ENCODE peak calls at places on chromosomes 1 and 21, in four cellular contexts. D, B, U and F are unnamed samples.

GRCh38 chr21:33058468-33059318 is 11.2 kb upstream of the OLIG1 start:
- DNase-seq in D (no peak), B (no peak), U (no peak), F (no peak)

GRCh38 chr1:206866062-206866461 is 639 bp downstream of the IL20 start:
- DNase-seq in D (no peak), B (no peak), U (no peak), F (no peak)

GRCh38 chr1:243447342-243447741 is 191.5 kb downstream of the SDCCAG8 start:
- DNase-seq in B (no peak), U (no peak), D (no peak), F (peak; percentile 17)

GRCh38 chr1:234998174-234998741 is 130.4 kb downstream of the TOMM20 start:
- DNase-seq in U (peak; percentile 74), B (peak; percentile 79), D (no peak), F (peak; percentile 77)

GRCh38 chr1:46370214-46370633 is 23.9 kb upstream of the FAAH start:
- DNase-seq in B (no peak), U (no peak), D (no peak), F (no peak)

GRCh38 chr1:177351361-177352108 is 180.8 kb downstream of the BRINP2 start:
- DNase-seq in B (no peak), U (peak; percentile 19), D (no peak), F (peak; percentile 31)

GRCh38 chr1:117336087-117336817 is 31.0 kb upstream of the MAN1A2 start:
- DNase-seq in U (no peak), B (no peak), D (no peak), F (peak; percentile 72)

GRCh38 chr1:55519937-55520683 is 304.9 kb upstream of the USP24 start:
- DNase-seq in D (no peak), U (no peak), B (no peak), F (no peak)

GRCh38 chr1:26391450-26391849 is 18.9 kb upstream of the ZNF683 start:
- DNase-seq in B (peak; percentile 60), D (no peak), U (peak; percentile 75), F (no peak)

GRCh38 chr1:60510162-60510561 is 436.6 kb upstream of the C1orf87 start:
- DNase-seq in B (no peak), U (no peak), D (no peak), F (no peak)

GRCh38 chr1:9302745-9303524 is 10.2 kb downstream of the SPSB1 start:
- DNase-seq in D (no peak), U (no peak), B (no peak), F (peak; percentile 74)

GRCh38 chr21:29704719-29705118 is 235.1 kb downstream of the GRIK1 start:
- DNase-seq in B (no peak), D (no peak), U (no peak), F (no peak)

GRCh38 chr1:243523766-243524165 is 267.9 kb downstream of the SDCCAG8 start:
- DNase-seq in D (no peak), U (no peak), B (no peak), F (peak; percentile 68)

GRCh38 chr21:44199448-44199847 is 41.3 kb downstream of the ICOSLG start:
- DNase-seq in U (peak; percentile 44), B (peak; percentile 68), D (no peak), F (no peak)

GRCh38 chr1:235864965-235865525 is 1.7 kb downstream of the LYST start:
- DNase-seq in U (no peak), D (no peak), B (no peak), F (no peak)

GRCh38 chr1:185929759-185930158 is 195.6 kb downstream of the HMCN1 start:
- DNase-seq in B (no peak), U (no peak), D (no peak), F (peak; percentile 21)

GRCh38 chr1:29698033-29698432 is 461.7 kb downstream of the PTPRU start:
- DNase-seq in U (peak; percentile 86), B (peak; percentile 83), D (no peak), F (no peak)

GRCh38 chr1:56360021-56360420 is 219.3 kb downstream of the PLPP3 start:
- DNase-seq in B (no peak), U (no peak), D (no peak), F (no peak)

GRCh38 chr1:159799446-159799985 is 2.6 kb upstream of the FCRL6 start:
- DNase-seq in B (no peak), D (no peak), U (no peak), F (peak; percentile 69)

GRCh38 chr1:69055223-69055622 is 512.5 kb upstream of the LRRC7 start:
- DNase-seq in B (no peak), D (no peak), U (no peak), F (no peak)

GRCh38 chr1:228314315-228314657 is 92.3 kb downstream of the TRIM11 start:
- DNase-seq in B (no peak), D (no peak), U (no peak), F (no peak)

GRCh38 chr1:165873481-165873880 is 46.1 kb downstream of the UCK2 start:
- DNase-seq in U (no peak), B (no peak), D (no peak), F (no peak)

GRCh38 chr1:165875604-165876003 is 48.2 kb downstream of the UCK2 start:
- DNase-seq in U (no peak), D (no peak), B (no peak), F (no peak)

GRCh38 chr1:165876121-165876520 is 48.7 kb downstream of the UCK2 start:
- DNase-seq in U (no peak), B (no peak), D (no peak), F (no peak)

GRCh38 chr1:165875171-165875570 is 47.8 kb downstream of the UCK2 start:
- DNase-seq in B (no peak), U (no peak), D (no peak), F (no peak)

GRCh38 chr1:165874643-165875042 is 47.2 kb downstream of the UCK2 start:
- DNase-seq in D (no peak), B (no peak), U (no peak), F (no peak)
- H3K79me2 ChIP-seq in D (peaks cover 9% of the 10 kb centered on the region), B (peaks cover 52% of the 10 kb centered on the region), U (peaks cover 74% of the 10 kb centered on the region), F (no peaks in the 10 kb centered on the region)

GRCh38 chr1:6358757-6359567 is 34.6 kb downstream of the ACOT7 start:
- DNase-seq in D (no peak), B (no peak), U (peak; percentile 71), F (no peak)
- H2BK5ac ChIP-seq in D (peak overlapping the region; percentile 35), B (no peak overlapping the region), U (no peak overlapping the region), F (no peak overlapping the region)

DNA sequence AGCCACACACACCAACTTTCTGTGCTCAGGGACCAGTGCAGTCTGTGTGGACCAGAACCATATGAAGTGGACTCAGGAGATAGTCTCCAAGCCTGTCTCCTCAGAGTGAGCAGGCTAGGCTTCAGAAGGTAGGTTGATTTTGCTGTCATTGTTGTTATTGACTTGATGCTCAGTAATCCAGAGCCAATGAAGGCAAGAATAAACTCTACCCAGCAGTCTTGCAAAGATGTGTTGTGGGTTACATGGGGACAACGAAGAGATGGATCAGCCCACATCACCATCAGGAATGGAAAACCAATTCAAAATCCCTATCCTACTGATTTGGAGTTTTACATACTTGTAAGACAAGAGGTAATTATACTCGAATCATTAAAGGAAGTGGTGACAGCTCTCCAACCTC is 37.4 kb downstream of the PHC2 start:
- DNase-seq in D (no peak), B (no peak), U (no peak), F (no peak)
- H3K79me2 ChIP-seq in D (no peaks in the 10 kb centered on the region), B (no peaks in the 10 kb centered on the region), U (no peaks in the 10 kb centered on the region), F (no peaks in the 10 kb centered on the region)

DNA sequence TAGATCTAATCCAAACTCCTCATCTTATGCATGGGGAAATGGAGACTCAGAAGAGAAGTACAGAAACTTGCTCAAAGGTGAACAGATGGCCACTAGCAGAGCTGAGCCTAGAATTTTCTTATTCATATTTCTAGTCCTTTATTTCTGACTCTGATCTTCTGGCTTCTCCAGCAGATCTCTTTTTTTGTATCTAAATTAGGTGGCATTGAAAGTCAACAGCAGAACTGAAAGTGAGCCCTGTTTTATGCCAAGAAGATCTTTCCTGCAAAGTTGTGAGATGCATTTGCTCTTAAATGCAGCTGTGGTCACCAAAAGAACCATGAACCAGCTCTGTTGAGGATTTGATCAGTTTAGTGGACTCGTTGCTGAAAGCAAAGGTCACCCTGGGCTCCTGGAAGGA is 75.5 kb downstream of the KAZN start:
- DNase-seq in D (no peak), B (no peak), U (no peak), F (no peak)
- H2BK5ac ChIP-seq in D (no peak overlapping the region), B (no peak overlapping the region), U (no peak overlapping the region), F (no peak overlapping the region)

DNA sequence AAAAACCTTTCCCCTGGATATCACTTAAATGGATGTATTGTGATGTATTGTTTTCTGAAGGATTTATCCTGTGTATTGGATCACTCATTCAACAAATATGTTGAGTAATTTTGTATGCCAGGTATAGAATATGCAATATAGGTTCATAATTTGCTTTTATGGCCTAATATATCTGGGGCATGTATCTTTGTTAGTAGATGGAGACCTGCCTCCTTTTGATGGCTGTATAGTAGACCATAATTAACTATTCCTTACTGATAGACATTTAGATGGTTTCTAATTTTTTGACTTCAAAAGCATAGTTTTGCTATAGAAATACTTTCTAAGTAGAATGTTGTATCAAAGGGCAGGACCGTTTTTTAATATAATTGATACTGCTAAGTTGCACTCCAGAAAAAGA is 8.6 kb downstream of the RBBP4 start:
- DNase-seq in U (no peak), D (no peak), B (no peak), F (no peak)
- H3K79me2 ChIP-seq in U (peaks cover 25% of the 10 kb centered on the region), D (no peaks in the 10 kb centered on the region), B (peaks cover 7% of the 10 kb centered on the region), F (no peaks in the 10 kb centered on the region)